ENCODE peak calls at places on chromosomes 3 and 15, in nine cellular contexts. Q, D, H, N, U, V, A, I and F are unnamed samples.

GRCh38 chr15:74839526-74840395 is 3.2 kb downstream of the ULK3 start:
- DNase-seq in Q (no peak), D (no peak), H (no peak), N (no peak), U (no peak), V (no peak), A (no peak), I (no peak), F (no peak)

GRCh38 chr3:24951186-24951585 is 456.5 kb upstream of the THRB start:
- DNase-seq in Q (no peak), D (no peak), H (no peak), N (no peak), U (no peak), V (no peak), A (no peak), I (no peak), F (no peak)

GRCh38 chr3:55824406-55824805 is 337.3 kb upstream of the WNT5A start:
- DNase-seq in Q (no peak), D (no peak), H (no peak), N (no peak), U (no peak), V (no peak), A (no peak), I (no peak), F (no peak)

GRCh38 chr15:59140422-59141226 is 35.7 kb downstream of the CCNB2 start:
- DNase-seq in Q (no peak), D (peak), H (no peak), N (no peak), U (no peak), V (no peak), A (no peak), I (no peak), F (no peak)

GRCh38 chr15:92527197-92527596 is 128.4 kb downstream of the FAM174B start:
- DNase-seq in Q (peak), D (no peak), H (no peak), N (no peak), U (peak), V (peak), A (no peak), I (no peak), F (no peak)

GRCh38 chr15:36977620-36978610 is 122.4 kb downstream of the MEIS2 start:
- DNase-seq in Q (no peak), D (no peak), H (no peak), N (no peak), U (no peak), V (no peak), A (no peak), I (no peak), F (no peak)

GRCh38 chr15:53936137-53936536 is 42.1 kb upstream of the UNC13C start:
- DNase-seq in Q (no peak), D (no peak), H (no peak), N (no peak), U (no peak), V (no peak), A (no peak), I (no peak), F (no peak)

GRCh38 chr3:126749931-126750759 is 46.1 kb downstream of the CHCHD6 start:
- DNase-seq in Q (no peak), D (no peak), H (no peak), N (no peak), U (no peak), V (no peak), A (no peak), I (no peak), F (no peak)

GRCh38 chr3:26247669-26248068 is 374.9 kb upstream of the LRRC3B start:
- DNase-seq in Q (no peak), D (no peak), H (no peak), N (no peak), U (no peak), V (no peak), A (no peak), I (no peak), F (no peak)

GRCh38 chr3:99902091-99902490 is 84.4 kb downstream of the CMSS1 start:
- DNase-seq in Q (no peak), D (peak), H (no peak), N (no peak), U (no peak), V (peak), A (no peak), I (no peak), F (no peak)

GRCh38 chr3:172869797-172870518 is 119.4 kb downstream of the ECT2 start:
- DNase-seq in Q (no peak), D (no peak), H (no peak), N (no peak), U (no peak), V (no peak), A (no peak), I (no peak), F (no peak)

GRCh38 chr3:106379251-106379750 is 510.5 kb upstream of the CBLB start:
- DNase-seq in Q (no peak), D (no peak), H (no peak), N (no peak), U (no peak), V (peak), A (no peak), I (no peak), F (no peak)

GRCh38 chr3:79086514-79086913 is 681.3 kb downstream of the ROBO1 start:
- DNase-seq in Q (peak), D (peak), H (peak), N (peak), U (peak), V (peak), A (no peak), I (no peak), F (peak)

GRCh38 chr3:120140098-120140742 is 46.0 kb upstream of the GSK3B start:
- DNase-seq in Q (no peak), D (no peak), H (no peak), N (no peak), U (no peak), V (no peak), A (no peak), I (no peak), F (no peak)

GRCh38 chr3:170090601-170090981 is 52.8 kb downstream of the GPR160 start:
- DNase-seq in Q (no peak), D (no peak), H (no peak), N (no peak), U (no peak), V (no peak), A (no peak), I (no peak), F (no peak)

GRCh38 chr15:70524470-70524869 is 238.9 kb downstream of the UACA start:
- DNase-seq in Q (no peak), D (no peak), H (no peak), N (no peak), U (no peak), V (no peak), A (no peak), I (no peak), F (no peak)